ENCODE peak calls at places on chromosomes 2 and 18, in eight cellular contexts. F is neural progenitor cell, I is A549, V is lung, S is colonic mucosa, K is gastrocnemius medialis, U is MM.1S, Y is K562. N is an unnamed sample.

GRCh38 chr2:170144758-170145157 is 33.2 kb upstream of the MYO3B start:
- DNase-seq in F (no peak), K (no peak), U (no peak), Y (no peak), V (no peak), I (no peak), S (no peak), N (no peak)

GRCh38 chr2:11009866-11010265 is 98.1 kb downstream of the KCNF1 start:
- DNase-seq in V (no peak), K (no peak), U (no peak), Y (no peak), F (no peak), I (no peak), S (no peak), N (no peak)

GRCh38 chr2:105924271-105924670 is 179.6 kb downstream of the NCK2 start:
- DNase-seq in K (no peak), I (no peak), Y (no peak), S (no peak), U (no peak), F (no peak), V (no peak), N (no peak)

GRCh38 chr2:106085441-106085911 is 108.6 kb downstream of the UXS1 start:
- DNase-seq in V (peak; percentile 27), I (peak; percentile 45), K (no peak), U (peak; percentile 62), S (peak; percentile 50), Y (no peak), F (peak; percentile 58), N (no peak)

GRCh38 chr2:147463881-147464520 is 380.8 kb upstream of the ACVR2A start:
- DNase-seq in F (no peak), I (peak; percentile 14), V (no peak), Y (no peak), K (no peak), U (no peak), S (peak; percentile 34), N (no peak)

GRCh38 chr2:170163666-170164065 is 14.3 kb upstream of the MYO3B start:
- DNase-seq in K (no peak), S (no peak), U (no peak), V (no peak), F (no peak), I (no peak), Y (no peak), N (no peak)

GRCh38 chr18:24862225-24862893 is 401.9 kb downstream of the HRH4 start:
- DNase-seq in I (no peak), U (no peak), V (no peak), S (no peak), F (peak; percentile 79), K (no peak), Y (no peak), N (no peak)

GRCh38 chr2:226514895-226515294 is 284.7 kb downstream of the IRS1 start:
- DNase-seq in F (no peak), Y (no peak), S (no peak), U (no peak), I (peak; percentile 84), K (no peak), V (no peak), N (no peak)

GRCh38 chr2:216775043-216775453 is 79.7 kb upstream of the IGFBP5 start:
- DNase-seq in I (peak; percentile 46), S (no peak), K (peak; percentile 93), F (no peak), Y (peak; percentile 73), U (no peak), V (no peak), N (peak; percentile 88)

GRCh38 chr2:227848586-227848985 is 22.8 kb upstream of the DAW1 start:
- DNase-seq in V (no peak), F (no peak), U (no peak), S (peak; percentile 51), K (no peak), I (no peak), Y (no peak), N (no peak)

GRCh38 chr2:57207191-57207590 is 839.4 kb upstream of the VRK2 start:
- DNase-seq in V (no peak), Y (no peak), K (no peak), I (no peak), S (no peak), F (no peak), U (no peak), N (no peak)

GRCh38 chr2:128372621-128373341 is 54.1 kb upstream of the HS6ST1 start:
- DNase-seq in K (no peak), U (no peak), I (no peak), V (no peak), Y (no peak), S (no peak), F (no peak), N (no peak)

GRCh38 chr2:47230418-47230817 is 75.3 kb upstream of the STPG4 start:
- DNase-seq in Y (no peak), I (no peak), V (peak; percentile 52), U (no peak), S (no peak), F (no peak), K (peak; percentile 30), N (peak; percentile 88)

GRCh38 chr2:54589340-54590215 is 133.5 kb downstream of the SPTBN1 start:
- DNase-seq in Y (peak; percentile 79), K (no peak), I (peak; percentile 53), S (peak; percentile 65), V (no peak), F (no peak), U (no peak), N (no peak)

GRCh38 chr2:15050483-15050882 is 418.0 kb downstream of the LRATD1 start:
- DNase-seq in S (no peak), I (no peak), K (no peak), U (no peak), F (no peak), V (no peak), Y (no peak), N (no peak)

GRCh38 chr2:212414699-212415309 is 123.8 kb downstream of the ERBB4 start:
- DNase-seq in U (no peak), K (no peak), Y (no peak), I (no peak), S (no peak), V (no peak), F (no peak), N (no peak)

GRCh38 chr2:105744909-105745853 is at the start of gene NCK2:
- DNase-seq in V (no peak), U (peak; percentile 38), S (peak; percentile 40), Y (peak; percentile 66), K (no peak), F (peak; percentile 65), I (no peak), N (no peak)

GRCh38 chr2:64017811-64018714 is 1.2 kb downstream of the VPS54 start:
- DNase-seq in U (peak; percentile 24), F (peak; percentile 29), I (peak; percentile 43), S (peak; percentile 38), V (no peak), K (no peak), Y (no peak), N (no peak)

DNA sequence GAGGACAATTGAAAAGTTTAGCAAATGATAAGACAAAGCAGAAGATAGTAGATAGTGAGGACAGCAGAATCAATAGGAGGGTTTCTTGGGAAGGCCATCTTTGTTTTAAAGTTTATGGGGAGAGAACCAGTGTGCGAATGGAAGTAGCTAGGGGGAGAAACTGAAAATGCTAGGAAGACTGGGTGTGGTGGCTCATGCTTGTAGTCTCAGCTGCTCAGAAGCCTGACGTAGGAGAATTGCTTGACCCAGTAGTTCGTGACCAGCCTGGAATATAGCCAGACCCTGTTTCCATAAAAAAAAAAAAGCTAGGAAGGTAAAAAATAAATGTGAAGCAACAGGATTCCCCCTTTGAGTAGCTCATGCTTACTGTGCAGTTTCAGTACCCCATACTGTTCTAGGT is 19.2 kb upstream of the DRC1 start:
- DNase-seq in S (no peak), V (no peak), I (no peak), F (no peak), U (no peak), K (no peak), Y (no peak), N (no peak)
- TF ChIP-seq CTCF in S (no peak), V (no peak), I (no peak), F (no peak), U (no peak), K (no peak), Y (no peak), N (no peak)

DNA sequence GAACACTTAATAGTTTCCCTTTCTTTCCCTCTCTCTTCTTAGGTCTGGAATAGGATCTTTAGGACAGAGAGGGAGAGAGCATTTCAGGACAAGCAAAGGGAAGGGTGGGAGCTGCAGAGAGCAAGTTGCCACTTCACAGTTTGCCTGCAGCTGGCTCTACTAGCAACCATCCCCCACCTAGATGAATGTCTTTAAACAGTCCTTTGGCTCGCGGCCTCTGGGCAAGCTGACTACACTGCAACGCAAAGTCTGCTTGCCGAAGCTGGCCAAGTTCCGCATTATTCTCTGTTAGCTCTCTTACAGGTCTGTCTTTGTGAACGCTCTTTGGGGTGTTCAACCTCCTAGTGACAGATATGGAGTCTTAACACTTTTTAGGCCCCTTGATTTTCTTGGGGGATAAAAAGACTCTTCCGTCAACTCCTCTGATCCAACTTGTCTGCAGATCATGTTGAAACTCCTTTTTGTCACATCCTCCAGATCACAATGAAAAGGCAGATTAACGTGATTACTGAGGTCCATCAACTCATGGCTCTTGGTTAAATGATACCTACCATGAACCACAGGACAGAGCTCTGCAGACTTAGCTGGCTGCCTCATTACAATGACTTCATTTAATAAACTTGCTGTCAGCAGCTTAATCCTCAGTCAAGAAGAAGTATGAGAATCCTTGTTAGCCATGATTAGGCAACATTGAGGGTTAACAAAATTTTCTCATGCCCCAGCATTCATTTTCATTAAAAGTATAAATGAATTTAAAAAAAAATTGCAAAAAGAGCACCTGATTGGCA is 74.6 kb downstream of the SLC4A3 start:
- DNase-seq in U (no peak), V (no peak), I (no peak), K (peak; percentile 25), F (peak; percentile 45), Y (no peak), S (no peak), N (no peak)
- H3K4me3 ChIP-seq in U (no peak overlapping the region), V (no peak overlapping the region), I (no peak overlapping the region), K (no peak overlapping the region), F (no peak overlapping the region), Y (no peak overlapping the region), S (no peak overlapping the region), N (no peak overlapping the region)

DNA sequence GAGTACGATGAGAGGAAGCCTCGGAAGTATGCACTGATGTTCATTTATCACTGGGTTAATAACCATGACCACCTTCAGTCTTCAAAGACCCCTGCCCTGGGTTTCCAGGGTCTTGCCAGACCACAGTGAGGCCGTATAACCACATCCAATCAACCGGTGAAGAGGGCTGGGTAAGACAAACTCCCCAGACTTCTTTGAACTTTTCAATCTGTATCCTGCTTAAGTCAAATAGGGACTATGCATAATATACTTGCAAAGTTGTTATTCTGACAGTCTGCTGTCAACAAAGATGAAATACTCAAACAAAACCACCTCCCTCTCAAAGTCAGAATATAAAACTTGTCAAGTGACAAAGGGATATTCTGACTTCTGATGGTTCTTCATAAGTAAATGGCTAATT is 54.0 kb downstream of the KLF7 start:
- DNase-seq in V (no peak), S (no peak), K (no peak), Y (no peak), F (no peak), I (no peak), U (no peak), N (no peak)
- TF ChIP-seq CTCF in V (no peak), S (no peak), K (no peak), Y (no peak), F (no peak), I (no peak), U (no peak), N (no peak)

DNA sequence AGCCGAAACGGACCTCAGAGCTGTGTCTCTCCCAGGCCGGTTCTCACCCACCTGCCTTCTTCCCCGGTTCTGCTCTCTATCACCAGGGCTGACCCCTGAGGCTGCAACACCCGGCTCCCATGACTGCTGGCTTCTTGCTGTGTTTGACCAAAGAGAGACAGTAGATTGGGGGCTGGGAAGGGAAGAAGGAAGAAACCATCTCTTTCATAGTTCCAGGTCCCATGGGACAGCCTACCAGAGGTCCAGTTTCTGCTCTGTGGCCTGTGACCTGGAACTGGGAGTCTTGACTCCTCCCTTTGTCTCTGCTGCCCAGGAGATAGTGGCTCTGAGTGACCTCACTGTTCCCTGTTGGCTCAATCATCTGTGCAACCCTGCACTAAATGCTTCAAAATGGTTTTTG is 38.1 kb downstream of the ALPK2 start:
- DNase-seq in I (no peak), S (no peak), V (no peak), K (no peak), Y (peak; percentile 8), F (no peak), U (no peak), N (no peak)
- H3K4me3 ChIP-seq in I (no peak overlapping the region), S (no peak overlapping the region), V (no peak overlapping the region), K (no peak overlapping the region), Y (no peak overlapping the region), F (no peak overlapping the region), U (no peak overlapping the region), N (no peak overlapping the region)